ENCODE peak calls at places on chromosomes 6 and 20, in nine cellular contexts. W is ovary, X is SK-N-SH, I is esophagus muscularis mucosa, G is H1, N is stomach, H is upper lobe of left lung, E is sigmoid colon, T is suprapubic skin. U is an unnamed sample. For H3K27me3 and H3K4me1, the result is how much of the 10 kb centered on the place peaks cover.

GRCh38 chr6:149860834-149861602 is 3.1 kb downstream of the LRP11 start:
- DNase-seq in W (no peak), X (no peak), I (no peak), G (no peak), N (no peak), H (no peak), E (no peak), T (no peak), U (no peak)

GRCh38 chr6:68738039-68738438 is 103.0 kb downstream of the ADGRB3 start:
- DNase-seq in W (no peak), X (no peak), I (no peak), G (no peak), N (no peak), H (no peak), E (no peak), T (no peak), U (no peak)

GRCh38 chr6:39770476-39770875 is 21.7 kb upstream of the DAAM2 start:
- DNase-seq in W (no peak), X (no peak), I (no peak), G (no peak), N (no peak), H (no peak), E (no peak), T (no peak), U (no peak)

GRCh38 chr6:130696806-130697205 is 130.4 kb upstream of the SMLR1 start:
- DNase-seq in W (no peak), X (no peak), I (no peak), G (no peak), N (no peak), H (no peak), E (no peak), T (no peak), U (no peak)

GRCh38 chr6:62891065-62891647 is 320.1 kb upstream of the FKBP1C start:
- DNase-seq in W (no peak), X (peak), I (no peak), G (no peak), N (no peak), H (no peak), E (no peak), T (no peak), U (no peak)

GRCh38 chr6:141490982-141491381 is 641.7 kb upstream of the GJE1 start:
- DNase-seq in W (no peak), X (no peak), I (no peak), G (no peak), N (no peak), H (no peak), E (no peak), T (no peak), U (no peak)

GRCh38 chr20:17655286-17655651 is 26.8 kb downstream of the RRBP1 start:
- DNase-seq in W (no peak), X (peak), I (no peak), G (no peak), N (no peak), H (no peak), E (peak), T (no peak), U (no peak)

GRCh38 chr6:24517659-24518538 is 23.1 kb downstream of the ALDH5A1 start:
- DNase-seq in W (no peak), X (no peak), I (peak), G (no peak), N (no peak), H (no peak), E (no peak), T (no peak), U (no peak)

GRCh38 chr20:40568200-40568599 is 120.8 kb downstream of the MAFB start:
- DNase-seq in W (no peak), X (no peak), I (no peak), G (no peak), N (no peak), H (no peak), E (no peak), T (no peak), U (no peak)

GRCh38 chr6:130964808-130965604 is 98.0 kb downstream of the EPB41L2 start:
- DNase-seq in W (no peak), X (no peak), I (no peak), G (no peak), N (no peak), H (no peak), E (no peak), T (no peak), U (no peak)

GRCh38 chr6:165984743-165985142 is 182.9 kb downstream of the TBXT start:
- DNase-seq in W (no peak), X (no peak), I (no peak), G (no peak), N (no peak), H (peak), E (no peak), T (no peak), U (no peak)

GRCh38 chr20:58072695-58073671 is 155.5 kb downstream of the ANKRD60 start:
- DNase-seq in W (no peak), X (no peak), I (peak), G (peak), N (no peak), H (peak), E (no peak), T (no peak), U (no peak)

GRCh38 chr6:111057074-111057752 is 30.1 kb upstream of the SLC16A10 start:
- DNase-seq in W (no peak), X (peak), I (no peak), G (no peak), N (peak), H (no peak), E (no peak), T (no peak), U (no peak)

GRCh38 chr6:143545976-143546547 is 34.5 kb upstream of the FUCA2 start:
- DNase-seq in W (no peak), X (no peak), I (no peak), G (no peak), N (no peak), H (no peak), E (no peak), T (no peak), U (no peak)

GRCh38 chr6:10561566-10562088 is 40.5 kb downstream of the GCNT2 start:
- DNase-seq in W (no peak), X (no peak), I (no peak), G (no peak), N (no peak), H (no peak), E (no peak), T (no peak), U (no peak)

GRCh38 chr20:24622856-24623255 is 153.4 kb downstream of the SYNDIG1 start:
- DNase-seq in W (no peak), X (no peak), I (no peak), G (no peak), N (no peak), H (no peak), E (no peak), T (no peak), U (no peak)

GRCh38 chr6:145887969-145888368 is 73.4 kb upstream of the FBXO30 start:
- DNase-seq in W (no peak), X (peak), I (no peak), G (no peak), N (no peak), H (no peak), E (peak), T (no peak), U (no peak)

GRCh38 chr20:37864275-37864674 is 38.7 kb upstream of the VSTM2L start:
- DNase-seq in W (no peak), X (no peak), I (no peak), G (no peak), N (no peak), H (no peak), E (no peak), T (peak), U (no peak)

GRCh38 chr6:131937703-131938631 is 13.2 kb downstream of the CCN2 start:
- DNase-seq in W (no peak), X (no peak), I (no peak), G (no peak), N (no peak), H (no peak), E (no peak), T (no peak), U (peak)

GRCh38 chr6:33716890-33717632 is 5.6 kb upstream of the UQCC2 start:
- DNase-seq in W (no peak), X (no peak), I (no peak), G (no peak), N (no peak), H (no peak), E (no peak), T (no peak), U (no peak)

GRCh38 chr6:11485261-11485660 is 52.3 kb upstream of the TMEM170B start:
- DNase-seq in W (no peak), X (peak), I (no peak), G (no peak), N (no peak), H (no peak), E (no peak), T (no peak), U (no peak)

GRCh38 chr6:139679516-139680179 is 305.2 kb upstream of the CITED2 start:
- DNase-seq in W (no peak), X (no peak), I (no peak), G (no peak), N (no peak), H (no peak), E (no peak), T (no peak), U (no peak)

GRCh38 chr6:16276991-16277981 is 38.9 kb downstream of the GMPR start:
- DNase-seq in W (peak), X (peak), I (no peak), G (peak), N (peak), H (no peak), E (peak), T (no peak), U (peak)

GRCh38 chr6:9540534-9541126 is 874.2 kb downstream of the TFAP2A start:
- DNase-seq in W (no peak), X (peak), I (no peak), G (no peak), N (no peak), H (no peak), E (no peak), T (no peak), U (no peak)

GRCh38 chr6:31690231-31691077 is 9.6 kb upstream of the LY6G5C start:
- DNase-seq in W (no peak), X (no peak), I (no peak), G (no peak), N (peak), H (no peak), E (no peak), T (no peak), U (no peak)

GRCh38 chr6:136173519-136174507 is 76.3 kb downstream of the MTFR2 start:
- DNase-seq in W (peak), X (peak), I (no peak), G (no peak), N (no peak), H (no peak), E (no peak), T (no peak), U (no peak)

GRCh38 chr6:39951716-39952115 is 17.5 kb upstream of the MOCS1 start:
- DNase-seq in W (no peak), X (no peak), I (peak), G (no peak), N (no peak), H (no peak), E (no peak), T (no peak), U (no peak)

GRCh38 chr6:45419574-45420082 is 41.9 kb upstream of the SUPT3H start:
- DNase-seq in W (peak), X (peak), I (no peak), G (peak), N (peak), H (peak), E (peak), T (peak), U (peak)

GRCh38 chr20:64038579-64039292 is 2.8 kb downstream of the C20orf204 start:
- DNase-seq in W (peak), X (peak), I (no peak), G (peak), N (peak), H (peak), E (peak), T (peak), U (no peak)

GRCh38 chr6:161405418-161405817 is 131.6 kb upstream of the AGPAT4 start:
- DNase-seq in W (no peak), X (no peak), I (no peak), G (no peak), N (no peak), H (no peak), E (no peak), T (no peak), U (no peak)

GRCh38 chr20:32356935-32357868 is 929 bp upstream of the ASXL1 start:
- DNase-seq in W (peak), X (peak), I (no peak), G (no peak), N (no peak), H (no peak), E (no peak), T (no peak), U (peak)

GRCh38 chr20:31943052-31943471 is 8.8 kb downstream of the PDRG1 start:
- DNase-seq in W (peak), X (no peak), I (no peak), G (no peak), N (peak), H (no peak), E (peak), T (no peak), U (no peak)

GRCh38 chr6:109820706-109821350 is 129.7 kb downstream of the FIG4 start:
- DNase-seq in W (no peak), X (no peak), I (no peak), G (no peak), N (no peak), H (no peak), E (no peak), T (no peak), U (no peak)

GRCh38 chr6:145904878-145905277 is 59.3 kb downstream of the SHPRH start:
- DNase-seq in W (no peak), X (no peak), I (no peak), G (no peak), N (no peak), H (no peak), E (no peak), T (no peak), U (no peak)

GRCh38 chr6:15755555-15755954 is 92.7 kb upstream of the DTNBP1 start:
- DNase-seq in W (no peak), X (no peak), I (no peak), G (no peak), N (no peak), H (no peak), E (no peak), T (no peak), U (no peak)

GRCh38 chr6:87045521-87046075 is 49.3 kb downstream of the CGA start:
- DNase-seq in W (no peak), X (no peak), I (no peak), G (no peak), N (no peak), H (no peak), E (no peak), T (no peak), U (no peak)

GRCh38 chr6:105452924-105453756 is 50.3 kb upstream of the PREP start:
- DNase-seq in W (no peak), X (no peak), I (no peak), G (no peak), N (peak), H (no peak), E (no peak), T (peak), U (no peak)
- TF ChIP-seq EP300 in W (no peak), X (no peak), I (no peak), G (no peak), N (no peak), H (no peak), E (no peak), T (no peak), U (no peak)

DNA sequence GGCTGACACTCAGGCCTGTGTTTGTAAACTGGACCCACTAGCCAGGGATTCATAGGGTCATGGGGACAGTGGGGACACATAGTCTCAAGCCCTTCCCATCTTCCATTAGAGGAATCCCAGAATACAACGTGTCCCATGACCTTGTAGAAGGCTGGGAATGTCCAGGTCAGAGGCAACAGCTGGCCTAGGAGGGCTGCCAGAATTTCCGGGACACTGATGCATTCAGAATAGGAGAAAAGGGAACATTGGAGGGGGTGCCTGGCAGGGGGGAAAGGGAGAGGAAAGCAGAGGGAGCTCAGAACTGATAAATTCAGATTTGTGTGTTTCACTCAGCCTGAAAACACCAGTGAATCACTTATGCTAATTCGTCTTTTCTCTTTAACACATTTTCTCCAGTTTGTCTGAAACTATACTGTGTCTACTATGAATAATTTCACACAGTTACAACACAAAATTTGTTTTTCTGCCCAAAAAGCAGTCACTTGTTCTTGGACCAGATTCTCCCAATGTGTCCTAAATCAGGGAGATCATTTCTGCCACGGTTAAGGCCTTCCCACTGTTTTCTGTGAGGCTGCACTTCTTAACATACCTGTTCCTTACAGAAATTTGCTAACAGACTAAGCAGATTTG is 35.4 kb upstream of the BMP2 start:
- DNase-seq in W (peak), X (no peak), I (peak), G (no peak), N (no peak), H (no peak), E (peak), T (no peak), U (peak)
- H3K27me3 ChIP-seq in W (under half), X (under half), I (under half), G (under half), N (under half), H (under half), E (under half), T (under half), U (under half)

GRCh38 chr6:160347259-160348208 is 644 bp upstream of the SLC22A3 start:
- DNase-seq in W (no peak), X (peak), I (no peak), G (peak), N (no peak), H (peak), E (no peak), T (no peak), U (no peak)

GRCh38 chr6:160348552-160349441 is 619 bp downstream of the SLC22A3 start:
- DNase-seq in W (peak), X (peak), I (no peak), G (peak), N (peak), H (peak), E (no peak), T (no peak), U (no peak)

GRCh38 chr6:160353950-160354496 is 5.8 kb downstream of the SLC22A3 start:
- DNase-seq in W (no peak), X (no peak), I (no peak), G (no peak), N (no peak), H (no peak), E (no peak), T (no peak), U (no peak)

GRCh38 chr6:160348209-160348551 is at the start of gene SLC22A3:
- DNase-seq in W (peak), X (peak), I (no peak), G (peak), N (peak), H (peak), E (peak), T (no peak), U (no peak)

GRCh38 chr6:160349837-160350236 is 1.7 kb downstream of the SLC22A3 start:
- DNase-seq in W (no peak), X (no peak), I (no peak), G (no peak), N (no peak), H (no peak), E (no peak), T (no peak), U (no peak)
- H3K4me1 ChIP-seq in W (under half), X (under half), I (half or more), G (under half), N (under half), H (under half), E (under half), T (under half), U (under half)

GRCh38 chr20:60055740-60056139 is 97.5 kb downstream of the CDH26 start:
- DNase-seq in W (no peak), X (no peak), I (no peak), G (no peak), N (peak), H (peak), E (peak), T (peak), U (no peak)
- TF ChIP-seq EP300 in W (no peak), X (no peak), I (no peak), G (no peak), N (no peak), H (no peak), E (no peak), T (no peak), U (no peak)

DNA sequence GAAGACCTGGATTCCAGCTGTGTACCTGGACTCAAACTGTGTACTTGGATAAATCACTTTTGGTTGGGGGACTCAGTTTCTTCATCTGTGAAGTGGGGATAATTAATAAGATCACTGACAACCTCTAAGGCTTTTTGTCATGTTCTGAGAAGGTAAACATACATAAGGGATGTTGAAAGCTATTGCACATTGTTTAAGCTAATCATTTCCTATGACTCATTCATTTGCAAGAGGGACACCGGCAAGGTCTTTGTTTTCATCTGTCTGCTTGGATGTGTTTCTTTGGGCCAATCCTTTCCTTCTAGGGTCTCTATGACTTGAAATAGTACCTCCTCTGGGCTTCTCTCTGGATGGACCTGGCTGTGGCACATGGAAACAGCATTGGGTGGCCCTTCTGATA is 6.8 kb downstream of the PROKR2 start:
- DNase-seq in W (no peak), X (no peak), I (no peak), G (no peak), N (no peak), H (no peak), E (no peak), T (no peak), U (no peak)
- H3K27me3 ChIP-seq in W (under half), X (under half), I (under half), G (under half), N (under half), H (under half), E (under half), T (under half), U (under half)

GRCh38 chr20:22180244-22180643 is 404.1 kb downstream of the FOXA2 start:
- DNase-seq in W (no peak), X (peak), I (no peak), G (peak), N (no peak), H (no peak), E (no peak), T (no peak), U (no peak)
- H3K4me1 ChIP-seq in W (under half), X (under half), I (under half), G (under half), N (under half), H (under half), E (under half), T (under half), U (under half)

GRCh38 chr20:52965819-52966218 is 6.3 kb upstream of the TSHZ2 start:
- DNase-seq in W (no peak), X (no peak), I (peak), G (no peak), N (no peak), H (no peak), E (no peak), T (no peak), U (no peak)
- TF ChIP-seq EP300 in W (no peak), X (no peak), I (no peak), G (no peak), N (no peak), H (no peak), E (no peak), T (no peak), U (no peak)

DNA sequence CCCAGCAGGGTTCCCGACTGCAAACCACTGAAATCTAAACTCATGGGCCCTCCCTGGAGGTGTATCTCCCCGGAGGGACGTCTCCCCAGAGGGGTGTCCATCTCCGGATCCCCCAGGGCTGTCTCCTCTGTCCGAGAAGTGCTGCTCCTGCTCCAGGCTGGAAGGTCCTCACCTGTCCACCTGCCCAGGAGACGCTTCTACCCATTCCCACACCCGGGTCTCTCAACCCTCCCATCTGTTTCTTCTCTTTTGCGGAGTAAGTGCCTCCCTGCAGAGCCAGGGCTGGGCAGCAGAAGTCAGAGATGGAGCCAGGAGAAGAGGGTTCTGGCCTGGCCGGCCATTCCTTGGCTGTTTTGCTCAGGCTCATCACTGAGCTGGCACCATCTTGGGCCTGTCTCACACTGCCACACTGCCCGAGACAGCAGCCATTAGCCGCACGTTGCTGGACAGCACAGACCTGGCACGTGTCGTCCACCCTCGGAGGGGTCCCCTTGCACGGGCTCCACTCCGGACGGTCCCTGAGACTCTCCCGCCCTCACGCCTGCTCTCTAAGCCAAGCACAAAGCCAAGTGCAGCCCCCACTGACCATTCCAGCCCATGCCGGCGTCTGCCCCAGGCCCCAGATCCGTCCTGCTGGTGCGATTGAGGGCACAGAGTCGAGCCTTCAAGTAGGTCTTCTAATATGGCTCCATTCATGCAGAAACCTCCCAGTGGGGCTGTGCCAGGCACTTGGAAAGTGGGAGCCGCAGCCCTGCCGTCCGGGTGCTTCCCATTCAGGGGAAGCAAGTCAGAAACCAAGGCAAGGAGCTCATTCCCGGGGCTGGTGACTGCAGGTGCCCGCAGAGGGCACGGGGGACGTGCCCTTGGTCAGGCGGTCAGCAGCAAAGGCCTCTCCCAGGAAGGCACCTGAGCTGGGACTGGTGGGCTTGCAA is 367.7 kb downstream of the TAF4 start:
- DNase-seq in W (no peak), X (no peak), I (no peak), G (no peak), N (no peak), H (no peak), E (no peak), T (no peak), U (no peak)
- H3K27me3 ChIP-seq in W (under half), X (under half), I (under half), G (under half), N (under half), H (under half), E (under half), T (under half), U (under half)